ENCODE peak calls at places on chromosome 15, in ten cellular contexts. One of them, this sample, is unnamed.

GRCh38 chr15:25670025-25670554 is 193.0 kb downstream of the ATP10A start:
- DNase-seq in fibroblast of lung: peak
- DNase-seq in NCI-H1930: no peak
- DNase-seq in NCI-H1092 treated with DMSO at 0.1 percent for 48 hours: peak
- DNase-seq in activated CD4-positive, alpha-beta T cell treated with anti-CD3 and anti-CD28 coated beads, Interleukin-2, amount 50 U/mL, for 48 hours: no peak
- DNase-seq in aorta: peak
- DNase-seq in GM23248: peak
- DNase-seq in activated CD8-positive, alpha-beta memory T cell treated with anti-CD3 and anti-CD28 coated beads for 24 hours: no peak
- DNase-seq in bronchial epithelial cell: no peak
- DNase-seq in colonic mucosa: peak
- DNase-seq in this sample: no peak

GRCh38 chr15:92650966-92651365 is 4.6 kb downstream of the FAM174B start:
- DNase-seq in fibroblast of lung: no peak
- DNase-seq in NCI-H1930: no peak
- DNase-seq in NCI-H1092 treated with DMSO at 0.1 percent for 48 hours: no peak
- DNase-seq in activated CD4-positive, alpha-beta T cell treated with anti-CD3 and anti-CD28 coated beads, Interleukin-2, amount 50 U/mL, for 48 hours: no peak
- DNase-seq in aorta: no peak
- DNase-seq in GM23248: no peak
- DNase-seq in activated CD8-positive, alpha-beta memory T cell treated with anti-CD3 and anti-CD28 coated beads for 24 hours: peak
- DNase-seq in bronchial epithelial cell: no peak
- DNase-seq in colonic mucosa: no peak
- DNase-seq in this sample: no peak

GRCh38 chr15:92677998-92678397 is 22.4 kb upstream of the FAM174B start:
- DNase-seq in fibroblast of lung: no peak
- DNase-seq in NCI-H1930: no peak
- DNase-seq in NCI-H1092 treated with DMSO at 0.1 percent for 48 hours: no peak
- DNase-seq in activated CD4-positive, alpha-beta T cell treated with anti-CD3 and anti-CD28 coated beads, Interleukin-2, amount 50 U/mL, for 48 hours: no peak
- DNase-seq in aorta: peak
- DNase-seq in GM23248: no peak
- DNase-seq in activated CD8-positive, alpha-beta memory T cell treated with anti-CD3 and anti-CD28 coated beads for 24 hours: no peak
- DNase-seq in bronchial epithelial cell: no peak
- DNase-seq in colonic mucosa: no peak
- DNase-seq in this sample: no peak

GRCh38 chr15:40249477-40250303 is 10.8 kb downstream of the PAK6 start:
- DNase-seq in fibroblast of lung: peak
- DNase-seq in NCI-H1930: no peak
- DNase-seq in NCI-H1092 treated with DMSO at 0.1 percent for 48 hours: no peak
- DNase-seq in activated CD4-positive, alpha-beta T cell treated with anti-CD3 and anti-CD28 coated beads, Interleukin-2, amount 50 U/mL, for 48 hours: no peak
- DNase-seq in aorta: peak
- DNase-seq in GM23248: peak
- DNase-seq in activated CD8-positive, alpha-beta memory T cell treated with anti-CD3 and anti-CD28 coated beads for 24 hours: no peak
- DNase-seq in bronchial epithelial cell: peak
- DNase-seq in colonic mucosa: no peak
- DNase-seq in this sample: no peak

GRCh38 chr15:67074886-67075229 is 9.5 kb downstream of the SMAD3 start:
- DNase-seq in fibroblast of lung: no peak
- DNase-seq in NCI-H1930: no peak
- DNase-seq in NCI-H1092 treated with DMSO at 0.1 percent for 48 hours: no peak
- DNase-seq in activated CD4-positive, alpha-beta T cell treated with anti-CD3 and anti-CD28 coated beads, Interleukin-2, amount 50 U/mL, for 48 hours: no peak
- DNase-seq in aorta: no peak
- DNase-seq in GM23248: peak
- DNase-seq in activated CD8-positive, alpha-beta memory T cell treated with anti-CD3 and anti-CD28 coated beads for 24 hours: no peak
- DNase-seq in bronchial epithelial cell: no peak
- DNase-seq in colonic mucosa: no peak
- DNase-seq in this sample: no peak

GRCh38 chr15:20356444-20357138 is 185.0 kb downstream of the GOLGA6L6 start:
- DNase-seq in fibroblast of lung: no peak
- DNase-seq in NCI-H1930: no peak
- DNase-seq in NCI-H1092 treated with DMSO at 0.1 percent for 48 hours: no peak
- DNase-seq in activated CD4-positive, alpha-beta T cell treated with anti-CD3 and anti-CD28 coated beads, Interleukin-2, amount 50 U/mL, for 48 hours: peak
- DNase-seq in aorta: peak
- DNase-seq in GM23248: peak
- DNase-seq in activated CD8-positive, alpha-beta memory T cell treated with anti-CD3 and anti-CD28 coated beads for 24 hours: peak
- DNase-seq in bronchial epithelial cell: no peak
- DNase-seq in colonic mucosa: no peak
- DNase-seq in this sample: no peak

GRCh38 chr15:76994001-76994400 is 925 bp upstream of the PSTPIP1 start:
- DNase-seq in fibroblast of lung: no peak
- DNase-seq in NCI-H1930: no peak
- DNase-seq in NCI-H1092 treated with DMSO at 0.1 percent for 48 hours: no peak
- DNase-seq in activated CD4-positive, alpha-beta T cell treated with anti-CD3 and anti-CD28 coated beads, Interleukin-2, amount 50 U/mL, for 48 hours: peak
- DNase-seq in aorta: peak
- DNase-seq in GM23248: no peak
- DNase-seq in activated CD8-positive, alpha-beta memory T cell treated with anti-CD3 and anti-CD28 coated beads for 24 hours: peak
- DNase-seq in bronchial epithelial cell: peak
- DNase-seq in colonic mucosa: no peak
- DNase-seq in this sample: no peak

GRCh38 chr15:89150762-89151305 is 62.6 kb downstream of the ABHD2 start:
- DNase-seq in fibroblast of lung: no peak
- DNase-seq in NCI-H1930: no peak
- DNase-seq in NCI-H1092 treated with DMSO at 0.1 percent for 48 hours: peak
- DNase-seq in activated CD4-positive, alpha-beta T cell treated with anti-CD3 and anti-CD28 coated beads, Interleukin-2, amount 50 U/mL, for 48 hours: no peak
- DNase-seq in aorta: no peak
- DNase-seq in GM23248: no peak
- DNase-seq in activated CD8-positive, alpha-beta memory T cell treated with anti-CD3 and anti-CD28 coated beads for 24 hours: no peak
- DNase-seq in bronchial epithelial cell: no peak
- DNase-seq in colonic mucosa: no peak
- DNase-seq in this sample: no peak

GRCh38 chr15:32979710-32980109 is 214.8 kb downstream of the FMN1 start:
- DNase-seq in fibroblast of lung: peak
- DNase-seq in NCI-H1930: no peak
- DNase-seq in NCI-H1092 treated with DMSO at 0.1 percent for 48 hours: no peak
- DNase-seq in activated CD4-positive, alpha-beta T cell treated with anti-CD3 and anti-CD28 coated beads, Interleukin-2, amount 50 U/mL, for 48 hours: no peak
- DNase-seq in aorta: no peak
- DNase-seq in GM23248: peak
- DNase-seq in activated CD8-positive, alpha-beta memory T cell treated with anti-CD3 and anti-CD28 coated beads for 24 hours: no peak
- DNase-seq in bronchial epithelial cell: peak
- DNase-seq in colonic mucosa: no peak
- DNase-seq in this sample: no peak

GRCh38 chr15:100111103-100112060 is 230.4 kb downstream of the ADAMTS17 start:
- DNase-seq in fibroblast of lung: peak
- DNase-seq in NCI-H1930: peak
- DNase-seq in NCI-H1092 treated with DMSO at 0.1 percent for 48 hours: peak
- DNase-seq in activated CD4-positive, alpha-beta T cell treated with anti-CD3 and anti-CD28 coated beads, Interleukin-2, amount 50 U/mL, for 48 hours: peak
- DNase-seq in aorta: peak
- DNase-seq in GM23248: peak
- DNase-seq in activated CD8-positive, alpha-beta memory T cell treated with anti-CD3 and anti-CD28 coated beads for 24 hours: peak
- DNase-seq in bronchial epithelial cell: peak
- DNase-seq in colonic mucosa: peak
- DNase-seq in this sample: no peak

GRCh38 chr15:88493811-88494210 is 26.3 kb downstream of the MRPS11 start:
- DNase-seq in fibroblast of lung: no peak
- DNase-seq in NCI-H1930: no peak
- DNase-seq in NCI-H1092 treated with DMSO at 0.1 percent for 48 hours: no peak
- DNase-seq in activated CD4-positive, alpha-beta T cell treated with anti-CD3 and anti-CD28 coated beads, Interleukin-2, amount 50 U/mL, for 48 hours: no peak
- DNase-seq in aorta: no peak
- DNase-seq in GM23248: no peak
- DNase-seq in activated CD8-positive, alpha-beta memory T cell treated with anti-CD3 and anti-CD28 coated beads for 24 hours: no peak
- DNase-seq in bronchial epithelial cell: no peak
- DNase-seq in colonic mucosa: no peak
- DNase-seq in this sample: no peak

GRCh38 chr15:71572452-71573053 is 237.8 kb upstream of the NR2E3 start:
- DNase-seq in fibroblast of lung: peak
- DNase-seq in NCI-H1930: no peak
- DNase-seq in NCI-H1092 treated with DMSO at 0.1 percent for 48 hours: no peak
- DNase-seq in activated CD4-positive, alpha-beta T cell treated with anti-CD3 and anti-CD28 coated beads, Interleukin-2, amount 50 U/mL, for 48 hours: no peak
- DNase-seq in aorta: no peak
- DNase-seq in GM23248: peak
- DNase-seq in activated CD8-positive, alpha-beta memory T cell treated with anti-CD3 and anti-CD28 coated beads for 24 hours: no peak
- DNase-seq in bronchial epithelial cell: peak
- DNase-seq in colonic mucosa: no peak
- DNase-seq in this sample: no peak

GRCh38 chr15:37698679-37699078 is 235.8 kb upstream of the TMCO5A start:
- DNase-seq in fibroblast of lung: peak
- DNase-seq in NCI-H1930: no peak
- DNase-seq in NCI-H1092 treated with DMSO at 0.1 percent for 48 hours: no peak
- DNase-seq in activated CD4-positive, alpha-beta T cell treated with anti-CD3 and anti-CD28 coated beads, Interleukin-2, amount 50 U/mL, for 48 hours: no peak
- DNase-seq in aorta: no peak
- DNase-seq in GM23248: peak
- DNase-seq in activated CD8-positive, alpha-beta memory T cell treated with anti-CD3 and anti-CD28 coated beads for 24 hours: no peak
- DNase-seq in bronchial epithelial cell: peak
- DNase-seq in colonic mucosa: no peak
- DNase-seq in this sample: no peak

GRCh38 chr15:68700395-68701123 is 120.1 kb downstream of the ANP32A start:
- DNase-seq in fibroblast of lung: peak
- DNase-seq in NCI-H1930: no peak
- DNase-seq in NCI-H1092 treated with DMSO at 0.1 percent for 48 hours: peak
- DNase-seq in activated CD4-positive, alpha-beta T cell treated with anti-CD3 and anti-CD28 coated beads, Interleukin-2, amount 50 U/mL, for 48 hours: no peak
- DNase-seq in aorta: peak
- DNase-seq in GM23248: peak
- DNase-seq in activated CD8-positive, alpha-beta memory T cell treated with anti-CD3 and anti-CD28 coated beads for 24 hours: no peak
- DNase-seq in bronchial epithelial cell: no peak
- DNase-seq in colonic mucosa: peak
- DNase-seq in this sample: peak

GRCh38 chr15:94670436-94671034 is 439.2 kb downstream of the MCTP2 start:
- DNase-seq in fibroblast of lung: peak
- DNase-seq in NCI-H1930: peak
- DNase-seq in NCI-H1092 treated with DMSO at 0.1 percent for 48 hours: peak
- DNase-seq in activated CD4-positive, alpha-beta T cell treated with anti-CD3 and anti-CD28 coated beads, Interleukin-2, amount 50 U/mL, for 48 hours: no peak
- DNase-seq in aorta: no peak
- DNase-seq in GM23248: peak
- DNase-seq in activated CD8-positive, alpha-beta memory T cell treated with anti-CD3 and anti-CD28 coated beads for 24 hours: no peak
- DNase-seq in bronchial epithelial cell: peak
- DNase-seq in colonic mucosa: no peak
- DNase-seq in this sample: no peak

GRCh38 chr15:69082041-69082502 is 67.6 kb downstream of the NOX5 start:
- DNase-seq in fibroblast of lung: peak
- DNase-seq in NCI-H1930: no peak
- DNase-seq in NCI-H1092 treated with DMSO at 0.1 percent for 48 hours: no peak
- DNase-seq in activated CD4-positive, alpha-beta T cell treated with anti-CD3 and anti-CD28 coated beads, Interleukin-2, amount 50 U/mL, for 48 hours: no peak
- DNase-seq in aorta: no peak
- DNase-seq in GM23248: peak
- DNase-seq in activated CD8-positive, alpha-beta memory T cell treated with anti-CD3 and anti-CD28 coated beads for 24 hours: no peak
- DNase-seq in bronchial epithelial cell: no peak
- DNase-seq in colonic mucosa: no peak
- DNase-seq in this sample: no peak

GRCh38 chr15:60091150-60091549 is 87.0 kb downstream of the FOXB1 start:
- DNase-seq in fibroblast of lung: peak
- DNase-seq in NCI-H1930: no peak
- DNase-seq in NCI-H1092 treated with DMSO at 0.1 percent for 48 hours: no peak
- DNase-seq in activated CD4-positive, alpha-beta T cell treated with anti-CD3 and anti-CD28 coated beads, Interleukin-2, amount 50 U/mL, for 48 hours: no peak
- DNase-seq in aorta: no peak
- DNase-seq in GM23248: peak
- DNase-seq in activated CD8-positive, alpha-beta memory T cell treated with anti-CD3 and anti-CD28 coated beads for 24 hours: no peak
- DNase-seq in bronchial epithelial cell: peak
- DNase-seq in colonic mucosa: no peak
- DNase-seq in this sample: no peak

GRCh38 chr15:51738553-51738952 is 1.1 kb upstream of the LYSMD2 start:
- DNase-seq in fibroblast of lung: no peak
- DNase-seq in NCI-H1930: no peak
- DNase-seq in NCI-H1092 treated with DMSO at 0.1 percent for 48 hours: no peak
- DNase-seq in activated CD4-positive, alpha-beta T cell treated with anti-CD3 and anti-CD28 coated beads, Interleukin-2, amount 50 U/mL, for 48 hours: no peak
- DNase-seq in aorta: no peak
- DNase-seq in GM23248: peak
- DNase-seq in activated CD8-positive, alpha-beta memory T cell treated with anti-CD3 and anti-CD28 coated beads for 24 hours: no peak
- DNase-seq in bronchial epithelial cell: no peak
- DNase-seq in colonic mucosa: peak
- DNase-seq in this sample: no peak

GRCh38 chr15:45910671-45911070 is 275.8 kb downstream of the SQOR start:
- DNase-seq in fibroblast of lung: no peak
- DNase-seq in NCI-H1930: no peak
- DNase-seq in NCI-H1092 treated with DMSO at 0.1 percent for 48 hours: no peak
- DNase-seq in activated CD4-positive, alpha-beta T cell treated with anti-CD3 and anti-CD28 coated beads, Interleukin-2, amount 50 U/mL, for 48 hours: no peak
- DNase-seq in aorta: no peak
- DNase-seq in GM23248: no peak
- DNase-seq in activated CD8-positive, alpha-beta memory T cell treated with anti-CD3 and anti-CD28 coated beads for 24 hours: no peak
- DNase-seq in bronchial epithelial cell: no peak
- DNase-seq in colonic mucosa: no peak
- DNase-seq in this sample: no peak

GRCh38 chr15:78909160-78909695 is 35.6 kb downstream of the CTSH start:
- DNase-seq in fibroblast of lung: no peak
- DNase-seq in NCI-H1930: no peak
- DNase-seq in NCI-H1092 treated with DMSO at 0.1 percent for 48 hours: no peak
- DNase-seq in activated CD4-positive, alpha-beta T cell treated with anti-CD3 and anti-CD28 coated beads, Interleukin-2, amount 50 U/mL, for 48 hours: no peak
- DNase-seq in aorta: no peak
- DNase-seq in GM23248: no peak
- DNase-seq in activated CD8-positive, alpha-beta memory T cell treated with anti-CD3 and anti-CD28 coated beads for 24 hours: no peak
- DNase-seq in bronchial epithelial cell: no peak
- DNase-seq in colonic mucosa: no peak
- DNase-seq in this sample: no peak

GRCh38 chr15:80844011-80844732 is 65.0 kb downstream of the CEMIP start:
- DNase-seq in fibroblast of lung: peak
- DNase-seq in NCI-H1930: no peak
- DNase-seq in NCI-H1092 treated with DMSO at 0.1 percent for 48 hours: no peak
- DNase-seq in activated CD4-positive, alpha-beta T cell treated with anti-CD3 and anti-CD28 coated beads, Interleukin-2, amount 50 U/mL, for 48 hours: no peak
- DNase-seq in aorta: no peak
- DNase-seq in GM23248: peak
- DNase-seq in activated CD8-positive, alpha-beta memory T cell treated with anti-CD3 and anti-CD28 coated beads for 24 hours: no peak
- DNase-seq in bronchial epithelial cell: peak
- DNase-seq in colonic mucosa: no peak
- DNase-seq in this sample: no peak

GRCh38 chr15:74656935-74657535 is 38.8 kb downstream of the EDC3 start:
- DNase-seq in fibroblast of lung: no peak
- DNase-seq in NCI-H1930: no peak
- DNase-seq in NCI-H1092 treated with DMSO at 0.1 percent for 48 hours: no peak
- DNase-seq in activated CD4-positive, alpha-beta T cell treated with anti-CD3 and anti-CD28 coated beads, Interleukin-2, amount 50 U/mL, for 48 hours: no peak
- DNase-seq in aorta: no peak
- DNase-seq in GM23248: no peak
- DNase-seq in activated CD8-positive, alpha-beta memory T cell treated with anti-CD3 and anti-CD28 coated beads for 24 hours: no peak
- DNase-seq in bronchial epithelial cell: no peak
- DNase-seq in colonic mucosa: no peak
- DNase-seq in this sample: no peak

GRCh38 chr15:75732206-75732808 is 19.7 kb upstream of the CSPG4 start:
- DNase-seq in fibroblast of lung: no peak
- DNase-seq in NCI-H1930: no peak
- DNase-seq in NCI-H1092 treated with DMSO at 0.1 percent for 48 hours: no peak
- DNase-seq in activated CD4-positive, alpha-beta T cell treated with anti-CD3 and anti-CD28 coated beads, Interleukin-2, amount 50 U/mL, for 48 hours: no peak
- DNase-seq in aorta: peak
- DNase-seq in GM23248: no peak
- DNase-seq in activated CD8-positive, alpha-beta memory T cell treated with anti-CD3 and anti-CD28 coated beads for 24 hours: no peak
- DNase-seq in bronchial epithelial cell: no peak
- DNase-seq in colonic mucosa: no peak
- DNase-seq in this sample: no peak

GRCh38 chr15:66080791-66081475 is 172.6 kb downstream of the MEGF11 start:
- DNase-seq in fibroblast of lung: peak
- DNase-seq in NCI-H1930: no peak
- DNase-seq in NCI-H1092 treated with DMSO at 0.1 percent for 48 hours: no peak
- DNase-seq in activated CD4-positive, alpha-beta T cell treated with anti-CD3 and anti-CD28 coated beads, Interleukin-2, amount 50 U/mL, for 48 hours: no peak
- DNase-seq in aorta: no peak
- DNase-seq in GM23248: peak
- DNase-seq in activated CD8-positive, alpha-beta memory T cell treated with anti-CD3 and anti-CD28 coated beads for 24 hours: no peak
- DNase-seq in bronchial epithelial cell: peak
- DNase-seq in colonic mucosa: peak
- DNase-seq in this sample: no peak

GRCh38 chr15:90214553-90215205 is 13.5 kb downstream of the SEMA4B start:
- DNase-seq in fibroblast of lung: no peak
- DNase-seq in NCI-H1930: no peak
- DNase-seq in NCI-H1092 treated with DMSO at 0.1 percent for 48 hours: no peak
- DNase-seq in activated CD4-positive, alpha-beta T cell treated with anti-CD3 and anti-CD28 coated beads, Interleukin-2, amount 50 U/mL, for 48 hours: no peak
- DNase-seq in aorta: peak
- DNase-seq in GM23248: peak
- DNase-seq in activated CD8-positive, alpha-beta memory T cell treated with anti-CD3 and anti-CD28 coated beads for 24 hours: no peak
- DNase-seq in bronchial epithelial cell: no peak
- DNase-seq in colonic mucosa: no peak
- DNase-seq in this sample: no peak

GRCh38 chr15:95162521-95162920 is 931.2 kb downstream of the MCTP2 start:
- DNase-seq in fibroblast of lung: peak
- DNase-seq in NCI-H1930: no peak
- DNase-seq in NCI-H1092 treated with DMSO at 0.1 percent for 48 hours: no peak
- DNase-seq in activated CD4-positive, alpha-beta T cell treated with anti-CD3 and anti-CD28 coated beads, Interleukin-2, amount 50 U/mL, for 48 hours: no peak
- DNase-seq in aorta: no peak
- DNase-seq in GM23248: no peak
- DNase-seq in activated CD8-positive, alpha-beta memory T cell treated with anti-CD3 and anti-CD28 coated beads for 24 hours: no peak
- DNase-seq in bronchial epithelial cell: no peak
- DNase-seq in colonic mucosa: no peak
- DNase-seq in this sample: no peak

GRCh38 chr15:95624616-95625361 is 705.7 kb upstream of the NR2F2 start:
- DNase-seq in fibroblast of lung: peak
- DNase-seq in NCI-H1930: no peak
- DNase-seq in NCI-H1092 treated with DMSO at 0.1 percent for 48 hours: no peak
- DNase-seq in activated CD4-positive, alpha-beta T cell treated with anti-CD3 and anti-CD28 coated beads, Interleukin-2, amount 50 U/mL, for 48 hours: no peak
- DNase-seq in aorta: no peak
- DNase-seq in GM23248: no peak
- DNase-seq in activated CD8-positive, alpha-beta memory T cell treated with anti-CD3 and anti-CD28 coated beads for 24 hours: no peak
- DNase-seq in bronchial epithelial cell: no peak
- DNase-seq in colonic mucosa: no peak
- DNase-seq in this sample: no peak

GRCh38 chr15:85421116-85421925 is 40.9 kb downstream of the AKAP13 start:
- DNase-seq in fibroblast of lung: peak
- DNase-seq in NCI-H1930: no peak
- DNase-seq in NCI-H1092 treated with DMSO at 0.1 percent for 48 hours: no peak
- DNase-seq in activated CD4-positive, alpha-beta T cell treated with anti-CD3 and anti-CD28 coated beads, Interleukin-2, amount 50 U/mL, for 48 hours: no peak
- DNase-seq in aorta: no peak
- DNase-seq in GM23248: peak
- DNase-seq in activated CD8-positive, alpha-beta memory T cell treated with anti-CD3 and anti-CD28 coated beads for 24 hours: no peak
- DNase-seq in bronchial epithelial cell: no peak
- DNase-seq in colonic mucosa: no peak
- DNase-seq in this sample: no peak

This sample was measured in hypothalamus.